ENCODE peak calls at places on chromosomes 13 and 19, in ten cellular contexts. L is stimulated activated CD8-positive, alpha-beta memory T cell treated with anti-CD3 and anti-CD28 coated beads, Interleukin-7, amount 100 ng/mL, for 4 hours; J is stimulated activated naive B cell treated with anti-CD40 and anti-IgM and Interleukin-4, amounts not matched to agents 10 μg/mL and 1 μg/mL and 100 μg/mL, for 72 hours; H is stimulated activated CD4-positive, alpha-beta T cell treated with anti-CD3 and anti-CD28 coated beads, TNF-alpha, amount 100 ng/mL, for 48 hours; A is RPMI7951; X is EH; W is frontal cortex; N is GM04504; Z is LHCN-M2; U is left ventricle myocardium inferior. F is an unnamed sample.

GRCh38 chr13:112983428-112984196 is 14.6 kb downstream of the MCF2L start:
- DNase-seq in N (no peak), X (no peak), W (no peak), J (no peak), H (no peak), U (peak), A (no peak), L (no peak), Z (no peak), F (no peak)

GRCh38 chr13:47372742-47373141 is 475.9 kb upstream of the HTR2A start:
- DNase-seq in Z (no peak), N (no peak), A (no peak), W (no peak), L (no peak), H (no peak), U (no peak), J (no peak), X (no peak), F (no peak)

GRCh38 chr13:63044617-63045016 is 1629.0 kb upstream of the PCDH20 start:
- DNase-seq in W (no peak), J (no peak), H (no peak), Z (no peak), U (no peak), L (no peak), A (no peak), N (no peak), X (no peak), F (no peak)

GRCh38 chr13:105817011-105817410 is 718.5 kb downstream of the EFNB2 start:
- DNase-seq in A (no peak), W (no peak), H (no peak), N (no peak), Z (no peak), J (no peak), U (no peak), L (no peak), X (no peak), F (peak)

GRCh38 chr19:916645-917322 is 349 bp upstream of the KISS1R start:
- DNase-seq in Z (no peak), L (no peak), W (no peak), A (no peak), N (no peak), J (no peak), X (no peak), H (no peak), U (no peak), F (no peak)

GRCh38 chr13:110641055-110642015 is 26.0 kb downstream of the NAXD start:
- DNase-seq in N (no peak), W (no peak), X (no peak), J (no peak), A (no peak), U (peak), H (no peak), L (no peak), Z (no peak), F (no peak)

GRCh38 chr13:40236566-40237168 is 429.8 kb downstream of the FOXO1 start:
- DNase-seq in A (no peak), X (peak), H (no peak), W (no peak), Z (peak), J (no peak), N (no peak), U (peak), L (no peak), F (peak)

GRCh38 chr13:110957181-110957884 is 42.5 kb upstream of the ANKRD10 start:
- DNase-seq in A (peak), L (no peak), U (no peak), X (peak), Z (no peak), J (no peak), W (no peak), N (no peak), H (no peak), F (no peak)